ENCODE peak calls at places on chromosomes 3 and 15, in four cellular contexts. One of them, this sample, is unnamed.

GRCh38 chr15:98856540-98856907 is 151.1 kb downstream of the PGPEP1L start:
- DNase-seq in HCT116: no peak
- DNase-seq in HepG2: no peak
- DNase-seq in K562: no peak
- DNase-seq in this sample: no peak

GRCh38 chr15:46956456-46956855 is 760.8 kb upstream of the SEMA6D start:
- DNase-seq in K562: no peak
- DNase-seq in HepG2: no peak
- DNase-seq in HCT116: no peak
- DNase-seq in this sample: no peak

GRCh38 chr3:1087066-1087555 is 5.7 kb upstream of the CNTN6 start:
- DNase-seq in K562: no peak
- DNase-seq in HepG2: no peak
- DNase-seq in HCT116: no peak
- DNase-seq in this sample: no peak

GRCh38 chr3:105139851-105140560 is 226.7 kb upstream of the ALCAM start:
- DNase-seq in K562: no peak
- DNase-seq in HCT116: no peak
- DNase-seq in HepG2: no peak
- DNase-seq in this sample: no peak

GRCh38 chr3:113018461-113019181 is 27.8 kb downstream of the GTPBP8 start:
- DNase-seq in HCT116: no peak
- DNase-seq in HepG2: no peak
- DNase-seq in K562: no peak
- DNase-seq in this sample: peak

GRCh38 chr3:89405145-89405544 is 297.7 kb downstream of the EPHA3 start:
- DNase-seq in K562: no peak
- DNase-seq in HCT116: no peak
- DNase-seq in HepG2: no peak
- DNase-seq in this sample: no peak

GRCh38 chr3:23657647-23658046 is 148.1 kb upstream of the UBE2E1 start:
- DNase-seq in HepG2: no peak
- DNase-seq in HCT116: no peak
- DNase-seq in K562: no peak
- DNase-seq in this sample: no peak

GRCh38 chr3:126672340-126672739 is 17.4 kb upstream of the TXNRD3 start:
- DNase-seq in K562: no peak
- DNase-seq in HCT116: no peak
- DNase-seq in HepG2: no peak
- DNase-seq in this sample: no peak

GRCh38 chr3:52317178-52317577 is 1.1 kb downstream of the DNAH1 start:
- DNase-seq in HepG2: no peak
- DNase-seq in HCT116: no peak
- DNase-seq in K562: no peak
- DNase-seq in this sample: no peak

GRCh38 chr3:98954806-98955205 is 53.3 kb upstream of the DCBLD2 start:
- DNase-seq in HepG2: no peak
- DNase-seq in K562: no peak
- DNase-seq in HCT116: peak
- DNase-seq in this sample: no peak
- TF ChIP-seq TCF7L2 in HepG2: no peak
- TF ChIP-seq TCF7L2 in K562: no peak
- TF ChIP-seq TCF7L2 in HCT116: no peak
- TF ChIP-seq TCF7L2 in this sample: no peak

DNA sequence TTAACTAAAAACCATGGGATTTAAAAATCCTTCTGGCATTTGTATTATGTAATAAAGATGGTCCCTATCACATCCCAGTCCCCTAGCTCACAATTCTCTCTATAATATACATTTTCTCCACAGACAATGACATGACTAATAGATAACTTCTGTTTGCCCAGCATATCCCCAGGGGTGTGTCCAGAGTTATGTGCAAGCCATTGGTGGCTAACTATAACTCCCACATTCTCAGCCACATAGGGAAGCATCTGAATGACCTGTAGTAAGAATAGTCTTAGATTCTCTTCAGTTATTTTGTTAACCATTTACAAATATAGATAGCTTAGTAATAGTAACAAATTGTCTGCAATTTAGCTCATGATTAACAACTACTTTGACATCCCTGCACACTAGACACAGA is 52.2 kb upstream of the RBSN start:
- DNase-seq in K562: peak
- DNase-seq in HCT116: no peak
- DNase-seq in HepG2: no peak
- DNase-seq in this sample: no peak
- TF ChIP-seq TCF7L2 in K562: no peak
- TF ChIP-seq TCF7L2 in HCT116: no peak
- TF ChIP-seq TCF7L2 in HepG2: no peak
- TF ChIP-seq TCF7L2 in this sample: no peak

DNA sequence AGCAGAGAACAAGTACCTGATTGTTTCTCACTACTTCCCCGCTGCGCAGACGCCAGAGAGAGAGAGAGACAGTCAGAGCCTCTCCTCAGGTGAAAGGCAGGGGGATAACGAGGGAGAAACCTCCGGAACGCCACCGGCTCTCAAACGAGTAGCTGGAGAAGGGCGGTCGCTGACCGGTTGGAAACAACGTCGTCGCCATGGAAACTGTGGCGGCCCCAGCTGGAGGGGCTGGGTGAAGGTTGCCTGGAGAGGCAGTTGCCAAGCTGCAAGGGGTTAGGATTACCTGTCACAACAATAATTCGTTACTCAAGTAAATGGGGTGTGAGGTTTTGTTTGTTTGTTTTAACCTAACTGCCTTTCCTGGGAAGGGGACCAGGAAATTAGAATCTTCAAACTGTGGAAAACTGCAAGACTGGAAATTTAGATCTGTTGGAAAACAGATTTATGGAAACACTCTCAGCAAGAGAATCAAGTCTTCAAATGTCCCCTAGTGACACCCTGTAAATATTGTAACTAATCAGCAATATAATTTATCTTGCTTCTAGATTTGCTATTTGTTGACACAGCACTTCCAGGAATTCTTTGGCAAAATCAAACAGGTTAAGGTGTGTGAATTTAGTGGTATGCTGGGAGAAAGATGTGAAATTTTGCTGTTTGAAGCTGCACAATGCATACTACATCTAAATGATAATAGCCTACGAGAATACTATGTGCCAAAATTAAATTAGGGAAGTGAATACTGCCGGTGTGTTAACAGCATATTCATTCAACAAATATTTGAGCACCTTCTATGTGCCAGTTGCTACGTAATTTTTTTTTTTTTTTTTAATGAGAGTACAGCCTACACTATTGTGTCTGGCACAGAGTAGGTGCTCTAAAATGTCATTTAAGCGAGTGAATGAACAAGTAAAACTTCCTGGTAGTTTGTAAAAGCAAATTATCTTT is at the start of gene DNAH12:
- DNase-seq in K562: peak
- DNase-seq in HCT116: no peak
- DNase-seq in HepG2: peak
- DNase-seq in this sample: no peak
- TF ChIP-seq TCF7L2 in K562: no peak
- TF ChIP-seq TCF7L2 in HCT116: no peak
- TF ChIP-seq TCF7L2 in HepG2: no peak
- TF ChIP-seq TCF7L2 in this sample: no peak

GRCh38 chr3:141368925-141369794 is 856 bp downstream of the ZBTB38 start:
- DNase-seq in HCT116: no peak
- DNase-seq in HepG2: no peak
- DNase-seq in K562: peak
- DNase-seq in this sample: no peak
- TF ChIP-seq TCF7L2 in HCT116: no peak
- TF ChIP-seq TCF7L2 in HepG2: no peak
- TF ChIP-seq TCF7L2 in K562: no peak
- TF ChIP-seq TCF7L2 in this sample: no peak

GRCh38 chr3:197023241-197023997 is 6.2 kb downstream of the MELTF start:
- DNase-seq in HCT116: no peak
- DNase-seq in K562: no peak
- DNase-seq in HepG2: no peak
- DNase-seq in this sample: no peak
- TF ChIP-seq TCF7L2 in HCT116: no peak
- TF ChIP-seq TCF7L2 in K562: no peak
- TF ChIP-seq TCF7L2 in HepG2: no peak
- TF ChIP-seq TCF7L2 in this sample: no peak

GRCh38 chr3:27556854-27557253 is 72.7 kb upstream of the SLC4A7 start:
- DNase-seq in HepG2: no peak
- DNase-seq in HCT116: no peak
- DNase-seq in K562: no peak
- DNase-seq in this sample: no peak
- TF ChIP-seq TCF7L2 in HepG2: no peak
- TF ChIP-seq TCF7L2 in HCT116: no peak
- TF ChIP-seq TCF7L2 in K562: no peak
- TF ChIP-seq TCF7L2 in this sample: no peak